ENCODE peak calls at places on chromosome 16, in five cellular contexts. E, Z, R, Y and H are unnamed samples. For H3K4me1, the result is how much of the 10 kb centered on the place peaks cover.

GRCh38 chr16:4529085-4530060 is 9.2 kb downstream of the CDIP1 start:
- DNase-seq in E (no peak), Z (no peak), R (no peak), Y (no peak), H (peak)

GRCh38 chr16:70649300-70649699 is 2.9 kb downstream of the IL34 start:
- DNase-seq in E (no peak), Z (no peak), R (no peak), Y (no peak), H (no peak)

GRCh38 chr16:28082624-28083023 is 19.1 kb upstream of the GSG1L start:
- DNase-seq in E (no peak), Z (no peak), R (no peak), Y (no peak), H (no peak)

GRCh38 chr16:31177136-31177535 is 2.8 kb upstream of the FUS start:
- DNase-seq in E (no peak), Z (no peak), R (peak), Y (no peak), H (no peak)

GRCh38 chr16:11627822-11628457 is 40.3 kb upstream of the SNN start:
- DNase-seq in E (no peak), Z (no peak), R (no peak), Y (no peak), H (peak)

GRCh38 chr16:23466162-23466885 is 13.3 kb upstream of the COG7 start:
- DNase-seq in E (no peak), Z (no peak), R (no peak), Y (no peak), H (peak)

GRCh38 chr16:10817963-10818941 is at the start of gene TVP23A:
- DNase-seq in E (peak), Z (no peak), R (no peak), Y (no peak), H (peak)

GRCh38 chr16:76583995-76584394 is 306.8 kb downstream of the CNTNAP4 start:
- DNase-seq in E (no peak), Z (no peak), R (no peak), Y (no peak), H (no peak)

GRCh38 chr16:63752347-63752746 is 1369.5 kb downstream of the CDH11 start:
- DNase-seq in E (no peak), Z (no peak), R (no peak), Y (no peak), H (peak)

GRCh38 chr16:21326459-21326858 is 48.4 kb upstream of the CRYM start:
- DNase-seq in E (no peak), Z (no peak), R (no peak), Y (no peak), H (no peak)

GRCh38 chr16:19446886-19447285 is 29.2 kb downstream of the TMC5 start:
- DNase-seq in E (no peak), Z (no peak), R (no peak), Y (no peak), H (no peak)

GRCh38 chr16:65468121-65468520 is 346.3 kb upstream of the CDH11 start:
- DNase-seq in E (no peak), Z (no peak), R (no peak), Y (no peak), H (no peak)

GRCh38 chr16:65547799-65548446 is 426.1 kb upstream of the CDH11 start:
- DNase-seq in E (peak), Z (no peak), R (no peak), Y (no peak), H (peak)

GRCh38 chr16:53926209-53926608 is 222.3 kb downstream of the FTO start:
- DNase-seq in E (no peak), Z (no peak), R (no peak), Y (no peak), H (no peak)

GRCh38 chr16:85041184-85041928 is 13.8 kb downstream of the KIAA0513 start:
- DNase-seq in E (no peak), Z (no peak), R (no peak), Y (no peak), H (no peak)

GRCh38 chr16:85036398-85037049 is 8.9 kb downstream of the KIAA0513 start:
- DNase-seq in E (no peak), Z (no peak), R (no peak), Y (no peak), H (peak)

GRCh38 chr16:85034591-85035433 is 7.2 kb downstream of the KIAA0513 start:
- DNase-seq in E (no peak), Z (no peak), R (no peak), Y (no peak), H (no peak)

GRCh38 chr16:85037050-85037410 is 9.4 kb downstream of the KIAA0513 start:
- DNase-seq in E (no peak), Z (peak), R (no peak), Y (no peak), H (no peak)

DNA sequence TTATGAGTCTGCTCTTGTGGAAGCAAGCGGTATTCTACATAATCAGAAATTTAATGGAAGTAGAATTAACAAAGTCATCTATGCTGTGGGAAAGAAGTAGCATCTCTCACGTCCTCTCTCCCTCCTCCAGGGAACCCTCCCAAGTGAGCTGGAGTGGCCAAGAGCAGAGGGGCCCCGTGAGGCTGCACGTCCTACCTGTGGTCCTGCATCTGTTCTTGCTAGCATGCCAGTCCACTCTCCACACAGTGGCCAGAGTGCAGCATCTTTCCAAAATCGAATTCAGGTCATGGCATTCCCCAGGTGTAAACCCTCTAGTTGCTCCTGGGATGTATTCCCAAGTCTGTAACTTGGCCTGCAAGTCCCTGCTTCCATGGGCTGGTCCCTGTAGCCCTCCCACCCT is 10.1 kb downstream of the KIAA0513 start:
- DNase-seq in E (no peak), Z (peak), R (no peak), Y (no peak), H (no peak)
- H3K4me1 ChIP-seq in E (under half), Z (under half), R (under half), Y (under half), H (under half)

GRCh38 chr16:86740817-86741799 is 162.8 kb downstream of the FOXL1 start:
- DNase-seq in E (no peak), Z (no peak), R (no peak), Y (peak), H (peak)
- H3K4me3 ChIP-seq in E (peak), Z (peak), R (no peak), Y (peak), H (peak)

GRCh38 chr16:1156111-1156982 is 3.4 kb downstream of the CACNA1H start:
- DNase-seq in E (no peak), Z (no peak), R (no peak), Y (no peak), H (no peak)
- H3K4me1 ChIP-seq in E (under half), Z (under half), R (under half), Y (half or more), H (under half)

DNA sequence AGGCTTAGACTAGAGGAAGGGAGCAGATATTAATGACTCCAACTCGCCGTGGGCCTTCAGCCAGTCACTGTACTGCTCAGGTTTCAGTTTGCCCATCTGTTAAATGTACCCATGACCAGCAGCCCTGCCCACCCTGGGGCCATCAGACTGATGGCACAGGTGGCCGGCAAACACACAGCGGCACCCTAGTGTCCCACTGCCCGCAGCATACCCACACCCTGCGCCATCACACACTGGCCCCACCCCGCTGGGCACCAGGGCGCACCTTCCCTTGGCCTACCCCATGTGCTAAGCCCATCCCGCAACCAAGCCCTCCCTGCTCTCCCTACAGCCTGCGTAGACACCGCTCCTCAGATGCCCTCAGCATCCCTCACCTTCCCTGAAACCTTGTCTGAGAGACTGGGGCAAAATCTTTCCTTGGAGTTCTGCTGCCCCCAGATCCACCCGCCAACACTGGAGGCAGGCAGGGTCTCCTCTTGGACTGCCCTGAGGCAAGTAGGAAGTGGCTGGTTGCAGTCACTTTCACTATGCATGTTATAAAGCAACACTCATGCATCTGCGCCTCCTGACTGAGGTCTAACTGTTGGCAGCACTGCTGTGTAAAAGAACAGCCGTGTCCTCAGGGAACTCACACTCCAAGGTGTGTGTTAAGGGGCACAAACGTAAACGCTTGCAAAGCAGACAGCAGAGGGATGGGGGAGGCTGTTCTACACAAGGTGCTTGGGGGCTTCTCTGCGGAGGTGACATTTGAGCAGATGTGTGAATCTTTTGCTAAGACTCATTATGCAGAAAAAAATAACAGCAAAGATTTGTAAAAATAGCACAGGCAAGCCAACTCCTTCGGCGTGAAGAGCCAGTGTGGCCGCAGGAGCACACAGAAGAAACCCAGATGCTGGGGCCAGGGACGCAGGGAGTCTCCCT is 6.7 kb upstream of the BCAR1 start:
- DNase-seq in E (no peak), Z (no peak), R (no peak), Y (no peak), H (no peak)
- H3K4me3 ChIP-seq in E (no peak), Z (no peak), R (no peak), Y (no peak), H (no peak)

DNA sequence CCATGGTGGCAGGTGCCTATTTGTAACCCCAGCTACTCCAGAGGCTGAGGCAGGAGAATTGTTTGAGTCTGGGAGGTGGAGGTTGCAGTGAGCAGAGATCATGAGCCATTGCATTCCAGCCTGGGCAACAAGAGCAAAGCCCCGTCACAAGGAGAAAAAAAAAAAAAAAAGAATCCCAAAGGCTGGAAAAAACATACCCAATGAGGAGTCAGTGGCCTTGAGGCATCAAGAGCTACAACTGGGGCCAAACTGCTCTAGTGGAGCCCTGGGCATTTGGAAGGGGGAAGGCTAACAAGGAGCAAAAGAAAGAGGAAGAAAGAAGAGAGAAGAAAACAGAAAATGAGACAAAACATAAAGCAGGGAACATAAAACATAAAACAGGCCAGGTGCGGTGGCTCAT is 6.9 kb downstream of the CHST6 start:
- DNase-seq in E (no peak), Z (no peak), R (no peak), Y (no peak), H (no peak)
- H3K4me1 ChIP-seq in E (under half), Z (under half), R (under half), Y (under half), H (under half)